ENCODE peak calls at places on chromosomes 2 and 18, in nine cellular contexts. H, E, S, O, N, D, K, C and W are unnamed samples.

GRCh38 chr2:8679567-8679826 is 2.4 kb upstream of the ID2 start:
- DNase-seq in H (no peak), E (no peak), S (no peak), O (no peak), N (no peak), D (no peak), K (no peak), C (no peak), W (no peak)

GRCh38 chr18:62738638-62739037 is 23.3 kb downstream of the PHLPP1 start:
- DNase-seq in H (no peak), E (no peak), S (no peak), O (no peak), N (no peak), D (no peak), K (no peak), C (no peak), W (no peak)

GRCh38 chr2:157172866-157173578 is 84.5 kb upstream of the GALNT5 start:
- DNase-seq in H (no peak), E (no peak), S (no peak), O (no peak), N (no peak), D (no peak), K (no peak), C (no peak), W (no peak)

GRCh38 chr18:55879331-55879730 is 291.3 kb upstream of the TCF4 start:
- DNase-seq in H (no peak), E (no peak), S (no peak), O (no peak), N (no peak), D (no peak), K (no peak), C (no peak), W (no peak)

GRCh38 chr18:47881752-47882455 is 48.6 kb downstream of the SMAD2 start:
- DNase-seq in H (no peak), E (no peak), S (no peak), O (no peak), N (no peak), D (no peak), K (no peak), C (no peak), W (no peak)

GRCh38 chr2:182208421-182208820 is 218.4 kb downstream of the PDE1A start:
- DNase-seq in H (no peak), E (no peak), S (no peak), O (no peak), N (no peak), D (no peak), K (no peak), C (no peak), W (no peak)

GRCh38 chr2:163182764-163183354 is 344.3 kb upstream of the KCNH7 start:
- DNase-seq in H (peak), E (no peak), S (no peak), O (no peak), N (no peak), D (peak), K (no peak), C (no peak), W (no peak)

GRCh38 chr2:207801259-207801658 is 31.6 kb upstream of the FZD5 start:
- DNase-seq in H (peak), E (no peak), S (peak), O (no peak), N (no peak), D (no peak), K (no peak), C (no peak), W (no peak)

GRCh38 chr2:238352361-238352760 is 32.0 kb downstream of the TRAF3IP1 start:
- DNase-seq in H (no peak), E (no peak), S (no peak), O (no peak), N (no peak), D (no peak), K (no peak), C (no peak), W (no peak)

GRCh38 chr2:187527262-187527661 is 27.0 kb downstream of the TFPI start:
- DNase-seq in H (peak), E (no peak), S (no peak), O (no peak), N (no peak), D (no peak), K (no peak), C (no peak), W (no peak)

GRCh38 chr2:236125541-236125940 is 42.6 kb downstream of the GBX2 start:
- DNase-seq in H (no peak), E (no peak), S (no peak), O (no peak), N (no peak), D (no peak), K (no peak), C (no peak), W (no peak)